ENCODE peak calls at places on chromosomes 5 and 9, in five cellular contexts. One of them, this sample, is unnamed. For H3K9me3, the result is how much of the 10 kb centered on the place peaks cover.

GRCh38 chr5:112628219-112628618 is 109.5 kb upstream of the APC start:
- DNase-seq in IMR-90: no peak
- DNase-seq in spleen: no peak
- DNase-seq in right lobe of liver: no peak
- DNase-seq in ovary: no peak
- DNase-seq in this sample: no peak

GRCh38 chr5:177606071-177607051 is 6.4 kb downstream of the B4GALT7 start:
- DNase-seq in IMR-90: no peak
- DNase-seq in right lobe of liver: no peak
- DNase-seq in spleen: no peak
- DNase-seq in ovary: no peak
- DNase-seq in this sample: no peak

GRCh38 chr5:117318528-117318927 is 743.9 kb upstream of the SEMA6A start:
- DNase-seq in spleen: peak
- DNase-seq in IMR-90: no peak
- DNase-seq in right lobe of liver: no peak
- DNase-seq in ovary: no peak
- DNase-seq in this sample: no peak

GRCh38 chr9:71783120-71783523 is 14.8 kb upstream of the CEMIP2 start:
- DNase-seq in IMR-90: peak
- DNase-seq in spleen: peak
- DNase-seq in ovary: no peak
- DNase-seq in right lobe of liver: peak
- DNase-seq in this sample: peak

GRCh38 chr5:119341452-119342349 is 14.1 kb upstream of the TNFAIP8 start:
- DNase-seq in right lobe of liver: no peak
- DNase-seq in ovary: no peak
- DNase-seq in spleen: no peak
- DNase-seq in IMR-90: no peak
- DNase-seq in this sample: no peak

GRCh38 chr5:127871448-127872153 is 168.4 kb downstream of the CCDC192 start:
- DNase-seq in right lobe of liver: no peak
- DNase-seq in IMR-90: no peak
- DNase-seq in spleen: no peak
- DNase-seq in ovary: no peak
- DNase-seq in this sample: no peak

GRCh38 chr5:74556631-74557595 is 83.6 kb downstream of the ENC1 start:
- DNase-seq in ovary: no peak
- DNase-seq in right lobe of liver: no peak
- DNase-seq in spleen: no peak
- DNase-seq in IMR-90: peak
- DNase-seq in this sample: no peak

GRCh38 chr5:72328172-72328571 is 8.0 kb downstream of the PTCD2 start:
- DNase-seq in right lobe of liver: peak
- DNase-seq in IMR-90: peak
- DNase-seq in spleen: no peak
- DNase-seq in ovary: no peak
- DNase-seq in this sample: no peak

GRCh38 chr5:125113328-125113727 is 366.9 kb upstream of the ZNF608 start:
- DNase-seq in IMR-90: no peak
- DNase-seq in spleen: no peak
- DNase-seq in right lobe of liver: no peak
- DNase-seq in ovary: no peak
- DNase-seq in this sample: no peak

DNA sequence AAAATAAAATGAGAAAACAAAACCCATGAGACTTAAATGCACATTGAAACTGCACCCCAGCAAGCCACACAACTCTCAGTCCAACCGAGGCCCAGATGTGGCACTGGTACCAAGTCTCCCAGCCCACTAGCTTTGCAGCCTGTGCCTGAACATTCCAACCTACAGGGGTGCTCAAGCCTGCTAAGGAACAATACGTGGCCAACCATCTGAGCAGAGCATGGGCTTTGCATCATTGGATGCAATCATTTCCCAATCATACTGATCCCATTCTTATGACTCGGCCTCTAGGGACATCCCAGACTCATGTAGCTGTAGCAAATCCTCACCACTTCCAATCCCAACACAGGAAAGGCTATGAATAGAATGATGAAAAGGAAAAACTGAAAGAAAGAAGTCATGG is 297.2 kb downstream of the SPOCK1 start:
- DNase-seq in IMR-90: peak
- DNase-seq in right lobe of liver: no peak
- DNase-seq in spleen: no peak
- DNase-seq in ovary: no peak
- DNase-seq in this sample: no peak
- TF ChIP-seq CTCF in IMR-90: peak
- TF ChIP-seq CTCF in right lobe of liver: no peak
- TF ChIP-seq CTCF in spleen: no peak
- TF ChIP-seq CTCF in ovary: no peak
- TF ChIP-seq CTCF in this sample: no peak

GRCh38 chr9:101397746-101398334 is 578 bp downstream of the MRPL50 start:
- DNase-seq in spleen: no peak
- DNase-seq in right lobe of liver: no peak
- DNase-seq in IMR-90: no peak
- DNase-seq in ovary: no peak
- DNase-seq in this sample: no peak
- H3K9me3 ChIP-seq in spleen: under half
- H3K9me3 ChIP-seq in right lobe of liver: under half
- H3K9me3 ChIP-seq in IMR-90: under half
- H3K9me3 ChIP-seq in ovary: under half
- H3K9me3 ChIP-seq in this sample: under half

GRCh38 chr5:132372122-132372521 is 2.6 kb downstream of the SLC22A5 start:
- DNase-seq in IMR-90: no peak
- DNase-seq in right lobe of liver: no peak
- DNase-seq in ovary: no peak
- DNase-seq in spleen: no peak
- DNase-seq in this sample: no peak

GRCh38 chr5:132371603-132371994 is 2.1 kb downstream of the SLC22A5 start:
- DNase-seq in ovary: no peak
- DNase-seq in right lobe of liver: no peak
- DNase-seq in IMR-90: no peak
- DNase-seq in spleen: no peak
- DNase-seq in this sample: no peak

GRCh38 chr5:132370241-132370820 is 821 bp downstream of the SLC22A5 start:
- DNase-seq in spleen: no peak
- DNase-seq in ovary: peak
- DNase-seq in right lobe of liver: peak
- DNase-seq in IMR-90: no peak
- DNase-seq in this sample: no peak

GRCh38 chr5:132369012-132369470 is 469 bp upstream of the SLC22A5 start:
- DNase-seq in ovary: no peak
- DNase-seq in IMR-90: no peak
- DNase-seq in right lobe of liver: no peak
- DNase-seq in spleen: no peak
- DNase-seq in this sample: no peak

GRCh38 chr5:132369471-132370240 is at the start of gene SLC22A5:
- DNase-seq in right lobe of liver: peak
- DNase-seq in IMR-90: peak
- DNase-seq in ovary: peak
- DNase-seq in spleen: peak
- DNase-seq in this sample: peak
- TF ChIP-seq POLR2A in right lobe of liver: peak
- TF ChIP-seq POLR2A in IMR-90: peak
- TF ChIP-seq POLR2A in ovary: peak
- TF ChIP-seq POLR2A in spleen: no peak
- TF ChIP-seq POLR2A in this sample: peak

DNA sequence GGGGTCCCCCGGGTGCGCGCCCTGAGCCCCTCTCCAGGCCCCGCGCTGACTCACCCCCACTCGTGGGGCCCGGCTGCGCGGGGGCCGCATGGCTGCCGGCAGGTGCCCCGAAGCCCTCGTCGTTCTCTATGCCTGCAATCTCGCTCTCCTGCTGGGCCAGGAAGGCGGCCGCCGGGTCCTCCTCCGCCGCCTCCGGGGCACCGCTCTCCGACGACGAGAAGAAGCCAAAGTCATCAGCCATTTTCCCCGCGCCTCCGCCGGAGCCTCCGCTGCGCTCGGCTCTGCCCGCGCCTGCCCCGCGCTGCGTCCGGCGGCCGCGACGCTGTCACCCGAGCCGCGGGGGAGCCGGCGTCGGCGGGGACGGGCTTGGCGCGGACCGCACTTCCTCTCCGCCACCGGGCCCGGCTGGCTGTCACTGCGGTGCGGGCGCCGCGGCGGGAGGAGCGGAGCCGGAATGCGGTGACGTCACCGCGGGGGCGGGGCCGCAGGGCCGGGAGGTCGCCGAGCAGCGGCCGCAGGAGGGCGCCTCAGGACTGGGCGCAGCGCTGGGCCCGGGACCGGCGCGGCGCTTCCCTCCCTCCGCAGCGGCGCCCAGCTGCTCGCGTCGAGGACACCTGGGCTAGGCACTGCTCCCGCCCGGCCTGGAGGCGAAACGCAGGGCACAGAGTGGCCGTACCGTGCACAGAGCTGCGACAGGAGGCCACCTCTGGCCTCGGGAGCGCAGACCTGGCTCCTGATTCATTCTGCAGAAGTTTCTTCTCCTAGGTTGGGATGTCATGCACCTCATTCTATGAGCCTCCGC is at the start of gene CLTB:
- DNase-seq in ovary: peak
- DNase-seq in right lobe of liver: peak
- DNase-seq in IMR-90: peak
- DNase-seq in spleen: peak
- DNase-seq in this sample: peak
- TF ChIP-seq CTCF in ovary: peak
- TF ChIP-seq CTCF in right lobe of liver: peak
- TF ChIP-seq CTCF in IMR-90: peak
- TF ChIP-seq CTCF in spleen: peak
- TF ChIP-seq CTCF in this sample: peak

DNA sequence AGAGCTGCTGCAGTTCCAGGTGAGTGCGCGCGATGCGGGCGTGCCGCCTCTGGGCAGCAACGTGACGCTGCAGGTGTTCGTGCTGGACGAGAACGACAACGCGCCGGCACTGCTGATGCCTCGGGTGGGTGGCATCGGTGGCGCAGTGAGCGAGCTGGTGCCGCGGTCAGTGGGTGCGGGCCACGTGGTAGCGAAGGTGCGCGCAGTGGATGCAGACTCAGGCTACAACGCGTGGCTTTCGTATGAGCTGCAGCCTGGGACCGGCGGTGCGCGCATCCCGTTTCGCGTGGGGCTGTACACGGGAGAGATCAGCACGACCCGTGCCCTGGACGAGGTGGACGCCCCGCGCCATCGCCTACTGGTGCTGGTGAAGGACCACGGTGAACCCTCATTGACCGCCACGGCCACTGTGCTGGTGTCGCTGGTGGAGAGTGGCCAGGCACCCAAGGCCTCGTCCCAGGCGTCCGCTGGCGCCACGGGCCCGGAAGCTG is 2.0 kb downstream of the PCDHA3 start:
- DNase-seq in IMR-90: no peak
- DNase-seq in ovary: no peak
- DNase-seq in right lobe of liver: no peak
- DNase-seq in spleen: no peak
- DNase-seq in this sample: peak
- H3K9me3 ChIP-seq in IMR-90: under half
- H3K9me3 ChIP-seq in ovary: under half
- H3K9me3 ChIP-seq in right lobe of liver: under half
- H3K9me3 ChIP-seq in spleen: half or more
- H3K9me3 ChIP-seq in this sample: under half

GRCh38 chr5:138708761-138709160 is 44.5 kb upstream of the CTNNA1 start:
- DNase-seq in spleen: no peak
- DNase-seq in ovary: no peak
- DNase-seq in IMR-90: no peak
- DNase-seq in right lobe of liver: no peak
- DNase-seq in this sample: no peak
- TF ChIP-seq POLR2A in spleen: no peak
- TF ChIP-seq POLR2A in ovary: no peak
- TF ChIP-seq POLR2A in IMR-90: no peak
- TF ChIP-seq POLR2A in right lobe of liver: no peak
- TF ChIP-seq POLR2A in this sample: no peak

DNA sequence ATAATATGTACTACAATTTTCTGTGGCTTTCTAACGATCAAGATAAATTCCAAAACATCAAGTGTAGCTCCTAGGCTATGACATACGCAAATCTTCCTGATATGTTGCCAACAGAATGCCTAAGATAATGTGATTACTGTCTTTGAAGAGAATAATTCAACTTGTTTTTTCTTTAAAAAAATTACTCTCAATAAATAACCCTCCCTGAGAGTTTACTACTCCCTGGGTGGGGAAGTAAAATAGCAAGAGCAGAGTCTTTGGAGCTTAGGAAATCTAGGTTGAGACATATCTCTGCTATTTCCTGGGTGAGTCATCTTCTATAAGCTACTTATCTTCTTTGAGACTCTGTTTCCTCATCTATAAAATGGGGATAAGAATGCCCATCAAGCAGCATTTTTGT is 201.2 kb downstream of the ACTL7B start:
- DNase-seq in spleen: no peak
- DNase-seq in IMR-90: no peak
- DNase-seq in right lobe of liver: no peak
- DNase-seq in ovary: no peak
- DNase-seq in this sample: no peak
- TF ChIP-seq CTCF in spleen: no peak
- TF ChIP-seq CTCF in IMR-90: no peak
- TF ChIP-seq CTCF in right lobe of liver: no peak
- TF ChIP-seq CTCF in ovary: no peak
- TF ChIP-seq CTCF in this sample: no peak

GRCh38 chr9:68473790-68474189 is 66.9 kb downstream of the TMEM252 start:
- DNase-seq in ovary: no peak
- DNase-seq in spleen: no peak
- DNase-seq in IMR-90: no peak
- DNase-seq in right lobe of liver: no peak
- DNase-seq in this sample: no peak
- H3K9me3 ChIP-seq in ovary: under half
- H3K9me3 ChIP-seq in spleen: under half
- H3K9me3 ChIP-seq in IMR-90: under half
- H3K9me3 ChIP-seq in right lobe of liver: under half
- H3K9me3 ChIP-seq in this sample: under half

DNA sequence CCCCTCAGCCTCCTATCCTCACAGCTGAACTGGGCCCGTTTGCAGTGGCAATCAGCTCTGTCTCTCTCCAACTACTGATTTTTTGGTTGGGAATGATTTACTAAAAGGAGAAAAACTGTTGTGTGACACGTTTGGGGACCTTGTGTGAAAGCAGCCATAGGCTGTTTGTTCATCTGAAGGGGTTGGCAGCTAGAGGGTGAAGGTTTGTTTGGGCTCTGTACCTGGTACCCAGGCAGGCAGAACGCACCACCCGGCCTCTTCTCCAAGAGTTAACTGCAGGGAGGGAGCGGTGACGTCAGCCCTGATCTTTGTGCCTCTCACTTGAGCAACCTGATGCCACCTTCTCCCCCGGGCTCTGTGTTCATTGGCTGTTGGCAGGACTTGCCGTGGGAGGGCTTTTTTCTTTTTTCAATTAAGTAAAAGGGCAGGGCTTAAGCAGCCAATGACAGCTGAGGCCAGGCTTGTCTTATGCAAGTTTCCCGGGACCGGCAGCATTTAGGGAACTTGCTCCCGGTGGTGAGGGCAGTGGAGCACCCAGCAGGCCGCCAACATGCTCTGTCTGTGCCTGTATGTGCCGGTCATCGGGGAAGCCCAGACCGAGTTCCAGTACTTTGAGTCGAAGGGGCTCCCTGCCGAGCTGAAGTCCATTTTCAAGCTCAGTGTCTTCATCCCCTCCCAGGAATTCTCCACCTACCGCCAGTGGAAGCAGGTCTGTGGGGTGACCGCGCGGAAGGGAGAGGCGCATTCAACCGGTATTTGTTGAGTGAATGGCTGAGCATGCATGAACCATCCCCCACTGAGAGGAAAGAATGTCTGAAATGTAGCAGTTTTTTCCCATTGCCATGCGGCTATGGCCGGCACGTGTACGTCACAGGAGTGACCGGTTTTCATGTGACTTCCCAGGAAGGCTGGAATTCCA is 29.3 kb downstream of the PTGES2 start:
- DNase-seq in ovary: peak
- DNase-seq in spleen: peak
- DNase-seq in right lobe of liver: peak
- DNase-seq in IMR-90: peak
- DNase-seq in this sample: peak
- TF ChIP-seq POLR2A in ovary: peak
- TF ChIP-seq POLR2A in spleen: no peak
- TF ChIP-seq POLR2A in right lobe of liver: peak
- TF ChIP-seq POLR2A in IMR-90: peak
- TF ChIP-seq POLR2A in this sample: peak